ENCODE peak calls at places on chromosome 5, in six cellular contexts. W is HepG2, E is WTC11, F is H1, G is K562, L is GM12878. I is an unnamed sample.

GRCh38 chr5:141135718-141136266 is 786 bp downstream of the PCDHB5 start:
- DNase-seq in L (no peak), F (no peak), E (no peak), G (no peak), W (no peak), I (no peak)

GRCh38 chr5:157269165-157269671 is 3.3 kb downstream of the CYFIP2 start:
- DNase-seq in G (no peak), E (no peak), F (no peak), W (no peak), L (no peak), I (peak; percentile 73)

GRCh38 chr5:169609716-169610115 is 26.1 kb downstream of the SPDL1 start:
- DNase-seq in F (no peak), L (no peak), E (peak; percentile 13), G (no peak), W (no peak), I (peak; percentile 7)

GRCh38 chr5:72140711-72141110 is 33.4 kb downstream of the MAP1B start:
- DNase-seq in L (no peak), E (no peak), F (no peak), W (no peak), G (no peak), I (no peak)

GRCh38 chr5:65721050-65721774 is 697 bp downstream of the SGTB start:
- DNase-seq in L (no peak), E (peak; percentile 19), W (peak; percentile 66), F (no peak), G (peak; percentile 16), I (peak; percentile 62)

GRCh38 chr5:128965638-128966302 is 482 bp downstream of the SLC27A6 start:
- DNase-seq in F (no peak), E (peak; percentile 32), W (no peak), G (no peak), L (no peak), I (peak; percentile 43)

GRCh38 chr5:96381526-96381925 is 51.5 kb downstream of the PCSK1 start:
- DNase-seq in E (no peak), F (no peak), L (no peak), W (peak; percentile 72), G (no peak), I (peak; percentile 12)

GRCh38 chr5:154301726-154302125 is 111.2 kb downstream of the GALNT10 start:
- DNase-seq in F (no peak), W (no peak), G (no peak), E (no peak), L (no peak), I (no peak)

GRCh38 chr5:179137643-179138567 is 77.7 kb downstream of the ZNF354C start:
- DNase-seq in W (no peak), F (no peak), E (no peak), G (no peak), L (no peak), I (no peak)

GRCh38 chr5:145484195-145484594 is 350.9 kb downstream of the PRELID2 start:
- DNase-seq in W (no peak), F (no peak), G (no peak), L (no peak), E (no peak), I (no peak)

GRCh38 chr5:1522601-1523479 is 920 bp downstream of the LPCAT1 start:
- DNase-seq in E (peak; percentile 18), L (no peak), G (peak; percentile 61), F (no peak), W (no peak), I (no peak)

GRCh38 chr5:144289277-144289676 is 118.6 kb downstream of the KCTD16 start:
- DNase-seq in G (no peak), W (no peak), L (no peak), E (no peak), F (no peak), I (no peak)

GRCh38 chr5:120452471-120452870 is 11.6 kb upstream of the PRR16 start:
- DNase-seq in E (no peak), W (no peak), F (no peak), G (no peak), L (no peak), I (no peak)

GRCh38 chr5:160539431-160539830 is 117.8 kb downstream of the PTTG1 start:
- DNase-seq in G (no peak), L (no peak), F (no peak), E (no peak), W (no peak), I (no peak)

GRCh38 chr5:101976933-101977332 is 319.2 kb downstream of the SLCO4C1 start:
- DNase-seq in L (no peak), F (no peak), E (no peak), G (no peak), W (no peak), I (no peak)
- TF ChIP-seq CREB1 in L (no peak), F (no peak), E (no peak), G (no peak), W (no peak), I (no peak)

GRCh38 chr5:91490340-91490739 is 107.2 kb upstream of the ARRDC3 start:
- DNase-seq in F (no peak), L (no peak), G (no peak), W (no peak), E (no peak), I (no peak)

GRCh38 chr5:91484662-91485061 is 101.5 kb upstream of the ARRDC3 start:
- DNase-seq in E (no peak), G (no peak), L (no peak), W (no peak), F (no peak), I (no peak)

GRCh38 chr5:91491229-91491628 is 108.1 kb upstream of the ARRDC3 start:
- DNase-seq in F (no peak), E (no peak), W (no peak), G (no peak), L (no peak), I (no peak)

GRCh38 chr5:91487420-91487819 is 104.3 kb upstream of the ARRDC3 start:
- DNase-seq in F (no peak), W (no peak), G (no peak), E (no peak), L (no peak), I (no peak)

DNA sequence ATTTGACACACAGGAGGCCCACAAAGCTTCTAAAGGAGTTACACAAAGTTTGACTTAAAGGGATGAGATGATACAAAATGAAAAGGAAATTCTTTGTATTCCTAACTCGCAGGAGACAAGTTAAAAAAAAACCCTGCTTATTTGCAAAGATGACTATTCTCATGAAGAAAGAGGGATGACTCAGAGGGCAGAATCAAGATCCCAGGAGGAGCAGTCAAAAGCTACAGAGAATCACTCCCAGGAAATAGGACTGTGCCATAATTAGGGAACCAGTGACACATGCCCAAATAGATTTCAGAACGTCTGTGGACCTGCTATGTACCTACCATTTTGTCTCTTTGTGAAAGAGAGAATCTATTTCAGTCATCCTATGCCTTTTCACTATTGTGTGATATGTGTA is 103.5 kb upstream of the ARRDC3 start:
- DNase-seq in L (no peak), W (no peak), F (no peak), G (no peak), E (no peak), I (no peak)
- TF ChIP-seq CREB1 in L (no peak), W (no peak), F (no peak), G (no peak), E (no peak), I (no peak)

GRCh38 chr5:172213126-172213525 is 19.2 kb downstream of the EFCAB9 start:
- DNase-seq in E (no peak), F (no peak), L (no peak), W (no peak), G (no peak), I (no peak)
- TF ChIP-seq CREB1 in E (no peak), F (no peak), L (no peak), W (no peak), G (no peak), I (no peak)

DNA sequence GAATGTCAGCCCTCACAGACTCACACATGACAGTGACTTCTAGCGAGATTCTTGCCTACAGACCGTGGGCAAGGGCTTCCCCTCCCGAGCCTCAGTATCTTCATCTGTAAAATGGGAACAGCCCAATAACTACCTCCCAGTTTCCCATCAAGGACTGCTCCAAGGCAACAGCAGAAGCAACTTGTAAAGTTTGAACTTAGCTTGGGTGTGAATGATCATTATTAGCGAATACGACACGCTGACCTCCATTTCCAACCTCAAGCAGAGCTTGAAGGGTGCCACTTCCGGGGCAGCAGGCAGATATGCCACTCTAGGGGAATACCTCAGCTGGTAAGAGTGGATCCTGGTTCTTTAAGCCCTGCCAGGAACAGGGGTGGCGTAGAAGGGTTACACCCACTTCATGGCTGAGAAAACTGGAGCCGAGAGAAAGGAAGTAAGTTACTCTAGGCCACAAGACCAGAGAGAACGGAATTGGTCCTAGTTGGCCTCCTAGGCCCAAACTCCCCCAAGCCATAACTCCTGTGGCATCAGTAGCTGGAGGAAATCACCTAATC is 2.0 kb downstream of the RNF44 start:
- DNase-seq in G (no peak), L (peak; percentile 46), W (no peak), E (no peak), F (no peak), I (no peak)
- TF ChIP-seq CREB1 in G (no peak), L (no peak), W (no peak), E (no peak), F (no peak), I (no peak)

DNA sequence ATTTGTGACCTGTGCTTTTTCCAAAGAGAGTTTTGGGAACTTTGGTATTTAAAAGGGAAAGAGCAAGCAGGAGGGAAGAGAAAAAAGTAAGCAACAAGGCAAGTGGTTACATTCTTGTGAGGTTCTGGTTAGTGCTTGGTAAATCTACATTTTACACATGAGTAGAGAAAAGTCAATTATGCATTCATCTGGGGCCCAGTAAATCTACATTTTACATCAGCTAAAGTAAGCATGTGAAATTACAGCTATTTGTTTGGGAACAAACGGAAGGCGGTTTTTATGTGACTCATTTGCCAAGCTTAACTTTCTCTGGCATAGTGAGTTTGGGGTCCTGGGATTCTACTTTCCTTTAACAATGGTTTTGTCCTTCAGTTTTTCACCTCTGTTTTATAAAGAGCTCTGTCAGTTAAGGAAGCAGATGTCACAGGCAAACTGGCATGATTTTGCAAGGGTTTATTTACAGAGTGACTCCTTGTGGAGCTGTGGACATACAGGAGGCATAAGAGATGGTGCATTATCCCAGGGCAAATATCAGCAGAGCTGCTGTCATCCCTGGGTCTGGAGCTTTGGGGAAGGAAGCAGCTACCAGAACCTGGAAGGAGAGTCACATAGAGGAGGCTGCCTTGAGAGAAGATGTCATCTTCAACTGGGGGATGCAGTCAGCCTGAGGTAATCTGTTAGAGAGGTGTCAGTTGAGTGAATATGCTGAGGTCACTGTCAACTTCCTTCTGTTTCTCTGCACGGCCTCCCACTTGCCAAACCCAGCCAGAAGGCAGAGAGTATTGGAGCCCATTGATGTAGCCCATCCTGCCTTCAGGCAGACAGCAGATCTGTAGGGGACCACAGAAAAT is 102.4 kb downstream of the SNX18 start:
- DNase-seq in G (no peak), E (no peak), F (no peak), W (no peak), L (no peak), I (no peak)
- TF ChIP-seq CREB1 in G (no peak), E (no peak), F (no peak), W (no peak), L (no peak), I (no peak)

GRCh38 chr5:167731951-167732350 is 559.5 kb upstream of the WWC1 start:
- DNase-seq in E (no peak), W (no peak), F (no peak), L (no peak), G (no peak), I (no peak)
- TF ChIP-seq CREB1 in E (no peak), W (no peak), F (no peak), L (no peak), G (no peak), I (no peak)

I was measured in GM23338.